ENCODE peak calls at places on chromosomes 5 and 9, in nine cellular contexts. One of them, this sample, is unnamed.

GRCh38 chr5:1726469-1726865 is 73.2 kb downstream of the MRPL36 start:
- DNase-seq in cardiac muscle cell: no peak
- DNase-seq in heart left ventricle: no peak
- DNase-seq in GM04504: no peak
- DNase-seq in stimulated activated CD8-positive, alpha-beta memory T cell treated with anti-CD3 and anti-CD28 coated beads, Interleukin-4, amount 100 ng/mL, for 24 hours: no peak
- DNase-seq in astrocyte of the cerebellum: no peak
- DNase-seq in naive thymus-derived CD8-positive, alpha-beta T cell: no peak
- DNase-seq in activated CD4-positive, alpha-beta memory T cell treated with anti-CD3 and anti-CD28 coated beads, Interleukin-2, amount 10 ng/mL, durations not matched to agents 7 days and 5 days: no peak
- DNase-seq in activated naive CD8-positive, alpha-beta T cell treated with anti-CD3 and anti-CD28 coated beads for 36 hours: no peak
- DNase-seq in this sample: no peak

GRCh38 chr5:137058089-137058488 is 441.0 kb downstream of the SPOCK1 start:
- DNase-seq in GM04504: no peak
- DNase-seq in naive thymus-derived CD8-positive, alpha-beta T cell: no peak
- DNase-seq in heart left ventricle: no peak
- DNase-seq in astrocyte of the cerebellum: no peak
- DNase-seq in stimulated activated CD8-positive, alpha-beta memory T cell treated with anti-CD3 and anti-CD28 coated beads, Interleukin-4, amount 100 ng/mL, for 24 hours: no peak
- DNase-seq in activated CD4-positive, alpha-beta memory T cell treated with anti-CD3 and anti-CD28 coated beads, Interleukin-2, amount 10 ng/mL, durations not matched to agents 7 days and 5 days: no peak
- DNase-seq in cardiac muscle cell: no peak
- DNase-seq in activated naive CD8-positive, alpha-beta T cell treated with anti-CD3 and anti-CD28 coated beads for 36 hours: no peak
- DNase-seq in this sample: no peak

GRCh38 chr9:96478829-96479371 is 28.9 kb downstream of the HABP4 start:
- DNase-seq in activated naive CD8-positive, alpha-beta T cell treated with anti-CD3 and anti-CD28 coated beads for 36 hours: peak; percentile 11
- DNase-seq in GM04504: no peak
- DNase-seq in cardiac muscle cell: peak; percentile 56
- DNase-seq in activated CD4-positive, alpha-beta memory T cell treated with anti-CD3 and anti-CD28 coated beads, Interleukin-2, amount 10 ng/mL, durations not matched to agents 7 days and 5 days: peak; percentile 32
- DNase-seq in stimulated activated CD8-positive, alpha-beta memory T cell treated with anti-CD3 and anti-CD28 coated beads, Interleukin-4, amount 100 ng/mL, for 24 hours: no peak
- DNase-seq in heart left ventricle: no peak
- DNase-seq in astrocyte of the cerebellum: no peak
- DNase-seq in naive thymus-derived CD8-positive, alpha-beta T cell: no peak
- DNase-seq in this sample: no peak

GRCh38 chr5:128199104-128199503 is 115.5 kb downstream of the SLC12A2 start:
- DNase-seq in naive thymus-derived CD8-positive, alpha-beta T cell: no peak
- DNase-seq in heart left ventricle: no peak
- DNase-seq in astrocyte of the cerebellum: peak; percentile 52
- DNase-seq in cardiac muscle cell: peak; percentile 41
- DNase-seq in stimulated activated CD8-positive, alpha-beta memory T cell treated with anti-CD3 and anti-CD28 coated beads, Interleukin-4, amount 100 ng/mL, for 24 hours: no peak
- DNase-seq in GM04504: no peak
- DNase-seq in activated CD4-positive, alpha-beta memory T cell treated with anti-CD3 and anti-CD28 coated beads, Interleukin-2, amount 10 ng/mL, durations not matched to agents 7 days and 5 days: no peak
- DNase-seq in activated naive CD8-positive, alpha-beta T cell treated with anti-CD3 and anti-CD28 coated beads for 36 hours: no peak
- DNase-seq in this sample: no peak

GRCh38 chr9:133948138-133948537 is 44.0 kb downstream of the VAV2 start:
- DNase-seq in heart left ventricle: no peak
- DNase-seq in stimulated activated CD8-positive, alpha-beta memory T cell treated with anti-CD3 and anti-CD28 coated beads, Interleukin-4, amount 100 ng/mL, for 24 hours: no peak
- DNase-seq in naive thymus-derived CD8-positive, alpha-beta T cell: no peak
- DNase-seq in cardiac muscle cell: no peak
- DNase-seq in GM04504: no peak
- DNase-seq in activated CD4-positive, alpha-beta memory T cell treated with anti-CD3 and anti-CD28 coated beads, Interleukin-2, amount 10 ng/mL, durations not matched to agents 7 days and 5 days: no peak
- DNase-seq in astrocyte of the cerebellum: no peak
- DNase-seq in activated naive CD8-positive, alpha-beta T cell treated with anti-CD3 and anti-CD28 coated beads for 36 hours: no peak
- DNase-seq in this sample: peak; percentile 35

GRCh38 chr5:120538644-120539043 is 74.5 kb downstream of the PRR16 start:
- DNase-seq in GM04504: no peak
- DNase-seq in heart left ventricle: no peak
- DNase-seq in stimulated activated CD8-positive, alpha-beta memory T cell treated with anti-CD3 and anti-CD28 coated beads, Interleukin-4, amount 100 ng/mL, for 24 hours: no peak
- DNase-seq in cardiac muscle cell: peak; percentile 10
- DNase-seq in activated CD4-positive, alpha-beta memory T cell treated with anti-CD3 and anti-CD28 coated beads, Interleukin-2, amount 10 ng/mL, durations not matched to agents 7 days and 5 days: no peak
- DNase-seq in activated naive CD8-positive, alpha-beta T cell treated with anti-CD3 and anti-CD28 coated beads for 36 hours: no peak
- DNase-seq in naive thymus-derived CD8-positive, alpha-beta T cell: no peak
- DNase-seq in astrocyte of the cerebellum: no peak
- DNase-seq in this sample: no peak

GRCh38 chr5:1668141-1668721 is 131.4 kb downstream of the MRPL36 start:
- DNase-seq in astrocyte of the cerebellum: no peak
- DNase-seq in activated CD4-positive, alpha-beta memory T cell treated with anti-CD3 and anti-CD28 coated beads, Interleukin-2, amount 10 ng/mL, durations not matched to agents 7 days and 5 days: no peak
- DNase-seq in GM04504: no peak
- DNase-seq in naive thymus-derived CD8-positive, alpha-beta T cell: no peak
- DNase-seq in stimulated activated CD8-positive, alpha-beta memory T cell treated with anti-CD3 and anti-CD28 coated beads, Interleukin-4, amount 100 ng/mL, for 24 hours: no peak
- DNase-seq in cardiac muscle cell: no peak
- DNase-seq in heart left ventricle: no peak
- DNase-seq in activated naive CD8-positive, alpha-beta T cell treated with anti-CD3 and anti-CD28 coated beads for 36 hours: peak; percentile 35
- DNase-seq in this sample: no peak

GRCh38 chr5:89211836-89212235 is 328.9 kb upstream of the MEF2C start:
- DNase-seq in naive thymus-derived CD8-positive, alpha-beta T cell: no peak
- DNase-seq in activated naive CD8-positive, alpha-beta T cell treated with anti-CD3 and anti-CD28 coated beads for 36 hours: no peak
- DNase-seq in GM04504: peak; percentile 62
- DNase-seq in astrocyte of the cerebellum: peak; percentile 90
- DNase-seq in heart left ventricle: no peak
- DNase-seq in stimulated activated CD8-positive, alpha-beta memory T cell treated with anti-CD3 and anti-CD28 coated beads, Interleukin-4, amount 100 ng/mL, for 24 hours: no peak
- DNase-seq in activated CD4-positive, alpha-beta memory T cell treated with anti-CD3 and anti-CD28 coated beads, Interleukin-2, amount 10 ng/mL, durations not matched to agents 7 days and 5 days: no peak
- DNase-seq in cardiac muscle cell: peak; percentile 80
- DNase-seq in this sample: no peak

GRCh38 chr5:158614951-158615350 is 484.8 kb downstream of the EBF1 start:
- DNase-seq in activated naive CD8-positive, alpha-beta T cell treated with anti-CD3 and anti-CD28 coated beads for 36 hours: no peak
- DNase-seq in heart left ventricle: no peak
- DNase-seq in GM04504: no peak
- DNase-seq in activated CD4-positive, alpha-beta memory T cell treated with anti-CD3 and anti-CD28 coated beads, Interleukin-2, amount 10 ng/mL, durations not matched to agents 7 days and 5 days: no peak
- DNase-seq in cardiac muscle cell: no peak
- DNase-seq in astrocyte of the cerebellum: no peak
- DNase-seq in stimulated activated CD8-positive, alpha-beta memory T cell treated with anti-CD3 and anti-CD28 coated beads, Interleukin-4, amount 100 ng/mL, for 24 hours: no peak
- DNase-seq in naive thymus-derived CD8-positive, alpha-beta T cell: no peak
- DNase-seq in this sample: no peak

GRCh38 chr5:82793808-82794419 is 283.3 kb downstream of the TMEM167A start:
- DNase-seq in astrocyte of the cerebellum: no peak
- DNase-seq in activated naive CD8-positive, alpha-beta T cell treated with anti-CD3 and anti-CD28 coated beads for 36 hours: peak; percentile 26
- DNase-seq in GM04504: peak; percentile 7
- DNase-seq in activated CD4-positive, alpha-beta memory T cell treated with anti-CD3 and anti-CD28 coated beads, Interleukin-2, amount 10 ng/mL, durations not matched to agents 7 days and 5 days: peak; percentile 35
- DNase-seq in naive thymus-derived CD8-positive, alpha-beta T cell: no peak
- DNase-seq in cardiac muscle cell: peak; percentile 37
- DNase-seq in stimulated activated CD8-positive, alpha-beta memory T cell treated with anti-CD3 and anti-CD28 coated beads, Interleukin-4, amount 100 ng/mL, for 24 hours: peak; percentile 19
- DNase-seq in heart left ventricle: no peak
- DNase-seq in this sample: no peak

GRCh38 chr5:978051-978450 is 30.6 kb upstream of the NKD2 start:
- DNase-seq in naive thymus-derived CD8-positive, alpha-beta T cell: no peak
- DNase-seq in activated naive CD8-positive, alpha-beta T cell treated with anti-CD3 and anti-CD28 coated beads for 36 hours: no peak
- DNase-seq in GM04504: no peak
- DNase-seq in astrocyte of the cerebellum: no peak
- DNase-seq in heart left ventricle: no peak
- DNase-seq in activated CD4-positive, alpha-beta memory T cell treated with anti-CD3 and anti-CD28 coated beads, Interleukin-2, amount 10 ng/mL, durations not matched to agents 7 days and 5 days: no peak
- DNase-seq in stimulated activated CD8-positive, alpha-beta memory T cell treated with anti-CD3 and anti-CD28 coated beads, Interleukin-4, amount 100 ng/mL, for 24 hours: no peak
- DNase-seq in cardiac muscle cell: no peak
- DNase-seq in this sample: no peak

GRCh38 chr9:1454980-1455367 is 404.8 kb downstream of the DMRT2 start:
- DNase-seq in cardiac muscle cell: peak; percentile 42
- DNase-seq in astrocyte of the cerebellum: no peak
- DNase-seq in GM04504: no peak
- DNase-seq in naive thymus-derived CD8-positive, alpha-beta T cell: no peak
- DNase-seq in activated naive CD8-positive, alpha-beta T cell treated with anti-CD3 and anti-CD28 coated beads for 36 hours: no peak
- DNase-seq in activated CD4-positive, alpha-beta memory T cell treated with anti-CD3 and anti-CD28 coated beads, Interleukin-2, amount 10 ng/mL, durations not matched to agents 7 days and 5 days: no peak
- DNase-seq in stimulated activated CD8-positive, alpha-beta memory T cell treated with anti-CD3 and anti-CD28 coated beads, Interleukin-4, amount 100 ng/mL, for 24 hours: no peak
- DNase-seq in heart left ventricle: no peak
- DNase-seq in this sample: no peak

GRCh38 chr9:18684608-18685317 is 210.8 kb downstream of the ADAMTSL1 start:
- DNase-seq in astrocyte of the cerebellum: no peak
- DNase-seq in activated naive CD8-positive, alpha-beta T cell treated with anti-CD3 and anti-CD28 coated beads for 36 hours: no peak
- DNase-seq in cardiac muscle cell: no peak
- DNase-seq in naive thymus-derived CD8-positive, alpha-beta T cell: no peak
- DNase-seq in stimulated activated CD8-positive, alpha-beta memory T cell treated with anti-CD3 and anti-CD28 coated beads, Interleukin-4, amount 100 ng/mL, for 24 hours: no peak
- DNase-seq in heart left ventricle: no peak
- DNase-seq in activated CD4-positive, alpha-beta memory T cell treated with anti-CD3 and anti-CD28 coated beads, Interleukin-2, amount 10 ng/mL, durations not matched to agents 7 days and 5 days: no peak
- DNase-seq in GM04504: no peak
- DNase-seq in this sample: no peak

GRCh38 chr9:107782381-107782780 is 292.8 kb upstream of the KLF4 start:
- DNase-seq in activated naive CD8-positive, alpha-beta T cell treated with anti-CD3 and anti-CD28 coated beads for 36 hours: no peak
- DNase-seq in stimulated activated CD8-positive, alpha-beta memory T cell treated with anti-CD3 and anti-CD28 coated beads, Interleukin-4, amount 100 ng/mL, for 24 hours: no peak
- DNase-seq in heart left ventricle: no peak
- DNase-seq in astrocyte of the cerebellum: no peak
- DNase-seq in cardiac muscle cell: peak; percentile 83
- DNase-seq in activated CD4-positive, alpha-beta memory T cell treated with anti-CD3 and anti-CD28 coated beads, Interleukin-2, amount 10 ng/mL, durations not matched to agents 7 days and 5 days: no peak
- DNase-seq in naive thymus-derived CD8-positive, alpha-beta T cell: no peak
- DNase-seq in GM04504: peak; percentile 43
- DNase-seq in this sample: no peak

GRCh38 chr9:89975586-89975985 is 370.8 kb downstream of the GADD45G start:
- DNase-seq in astrocyte of the cerebellum: no peak
- DNase-seq in GM04504: no peak
- DNase-seq in cardiac muscle cell: no peak
- DNase-seq in stimulated activated CD8-positive, alpha-beta memory T cell treated with anti-CD3 and anti-CD28 coated beads, Interleukin-4, amount 100 ng/mL, for 24 hours: no peak
- DNase-seq in activated CD4-positive, alpha-beta memory T cell treated with anti-CD3 and anti-CD28 coated beads, Interleukin-2, amount 10 ng/mL, durations not matched to agents 7 days and 5 days: no peak
- DNase-seq in heart left ventricle: no peak
- DNase-seq in naive thymus-derived CD8-positive, alpha-beta T cell: no peak
- DNase-seq in activated naive CD8-positive, alpha-beta T cell treated with anti-CD3 and anti-CD28 coated beads for 36 hours: no peak
- DNase-seq in this sample: no peak

GRCh38 chr5:126471875-126472537 is 48.8 kb downstream of the GRAMD2B start:
- DNase-seq in astrocyte of the cerebellum: peak; percentile 53
- DNase-seq in GM04504: peak; percentile 48
- DNase-seq in stimulated activated CD8-positive, alpha-beta memory T cell treated with anti-CD3 and anti-CD28 coated beads, Interleukin-4, amount 100 ng/mL, for 24 hours: no peak
- DNase-seq in activated naive CD8-positive, alpha-beta T cell treated with anti-CD3 and anti-CD28 coated beads for 36 hours: no peak
- DNase-seq in heart left ventricle: no peak
- DNase-seq in activated CD4-positive, alpha-beta memory T cell treated with anti-CD3 and anti-CD28 coated beads, Interleukin-2, amount 10 ng/mL, durations not matched to agents 7 days and 5 days: no peak
- DNase-seq in cardiac muscle cell: no peak
- DNase-seq in naive thymus-derived CD8-positive, alpha-beta T cell: no peak
- DNase-seq in this sample: no peak

GRCh38 chr5:13648822-13649221 is 295.7 kb downstream of the DNAH5 start:
- DNase-seq in stimulated activated CD8-positive, alpha-beta memory T cell treated with anti-CD3 and anti-CD28 coated beads, Interleukin-4, amount 100 ng/mL, for 24 hours: no peak
- DNase-seq in activated CD4-positive, alpha-beta memory T cell treated with anti-CD3 and anti-CD28 coated beads, Interleukin-2, amount 10 ng/mL, durations not matched to agents 7 days and 5 days: no peak
- DNase-seq in activated naive CD8-positive, alpha-beta T cell treated with anti-CD3 and anti-CD28 coated beads for 36 hours: no peak
- DNase-seq in heart left ventricle: no peak
- DNase-seq in astrocyte of the cerebellum: no peak
- DNase-seq in cardiac muscle cell: no peak
- DNase-seq in naive thymus-derived CD8-positive, alpha-beta T cell: no peak
- DNase-seq in GM04504: no peak
- DNase-seq in this sample: no peak

GRCh38 chr9:110282023-110282766 is 25.9 kb upstream of the TXN start:
- DNase-seq in stimulated activated CD8-positive, alpha-beta memory T cell treated with anti-CD3 and anti-CD28 coated beads, Interleukin-4, amount 100 ng/mL, for 24 hours: no peak
- DNase-seq in activated CD4-positive, alpha-beta memory T cell treated with anti-CD3 and anti-CD28 coated beads, Interleukin-2, amount 10 ng/mL, durations not matched to agents 7 days and 5 days: no peak
- DNase-seq in GM04504: no peak
- DNase-seq in astrocyte of the cerebellum: peak; percentile 33
- DNase-seq in activated naive CD8-positive, alpha-beta T cell treated with anti-CD3 and anti-CD28 coated beads for 36 hours: no peak
- DNase-seq in cardiac muscle cell: peak; percentile 15
- DNase-seq in naive thymus-derived CD8-positive, alpha-beta T cell: no peak
- DNase-seq in heart left ventricle: no peak
- DNase-seq in this sample: no peak

GRCh38 chr5:15835514-15835913 is 335.5 kb downstream of the FBXL7 start:
- DNase-seq in astrocyte of the cerebellum: no peak
- DNase-seq in cardiac muscle cell: no peak
- DNase-seq in heart left ventricle: no peak
- DNase-seq in GM04504: no peak
- DNase-seq in activated naive CD8-positive, alpha-beta T cell treated with anti-CD3 and anti-CD28 coated beads for 36 hours: no peak
- DNase-seq in stimulated activated CD8-positive, alpha-beta memory T cell treated with anti-CD3 and anti-CD28 coated beads, Interleukin-4, amount 100 ng/mL, for 24 hours: no peak
- DNase-seq in activated CD4-positive, alpha-beta memory T cell treated with anti-CD3 and anti-CD28 coated beads, Interleukin-2, amount 10 ng/mL, durations not matched to agents 7 days and 5 days: no peak
- DNase-seq in naive thymus-derived CD8-positive, alpha-beta T cell: no peak
- DNase-seq in this sample: no peak